ENCODE peak calls at places on chromosomes 3 and 15, in six cellular contexts. K is pancreas; Z is CD8-positive, alpha-beta T cell; I is RWPE1; O is neuronal stem cell; F is tibial nerve. R is an unnamed sample.

GRCh38 chr3:67875338-67875737 is 220.9 kb upstream of the SUCLG2 start:
- DNase-seq in K (no peak), Z (no peak), I (no peak), O (no peak), F (no peak), R (no peak)

GRCh38 chr15:98085003-98085639 is 124.6 kb downstream of the ARRDC4 start:
- DNase-seq in K (no peak), Z (no peak), I (peak), O (peak), F (peak), R (peak)

GRCh38 chr3:133987136-133987535 is 42.6 kb downstream of the SLCO2A1 start:
- DNase-seq in K (no peak), Z (no peak), I (no peak), O (no peak), F (no peak), R (no peak)

GRCh38 chr3:1183320-1184048 is 90.7 kb downstream of the CNTN6 start:
- DNase-seq in K (no peak), Z (no peak), I (peak), O (no peak), F (no peak), R (peak)

GRCh38 chr3:57572096-57572495 is 16.0 kb downstream of the PDE12 start:
- DNase-seq in K (no peak), Z (no peak), I (no peak), O (no peak), F (no peak), R (no peak)

GRCh38 chr3:104575631-104576030 is 791.1 kb upstream of the ALCAM start:
- DNase-seq in K (no peak), Z (no peak), I (no peak), O (no peak), F (no peak), R (no peak)

GRCh38 chr3:52077376-52077775 is 21.0 kb upstream of the DUSP7 start:
- DNase-seq in K (no peak), Z (no peak), I (no peak), O (no peak), F (no peak), R (no peak)

GRCh38 chr3:39601241-39601640 is 133.8 kb downstream of the MOBP start:
- DNase-seq in K (no peak), Z (no peak), I (no peak), O (no peak), F (no peak), R (no peak)

GRCh38 chr3:126718506-126719445 is 14.7 kb downstream of the CHCHD6 start:
- DNase-seq in K (no peak), Z (no peak), I (no peak), O (no peak), F (no peak), R (no peak)

GRCh38 chr3:51519848-51520247 is 18.7 kb upstream of the RAD54L2 start:
- DNase-seq in K (no peak), Z (no peak), I (no peak), O (no peak), F (no peak), R (no peak)

GRCh38 chr3:71688121-71688520 is 37.1 kb downstream of the EIF4E3 start:
- DNase-seq in K (no peak), Z (no peak), I (no peak), O (no peak), F (no peak), R (no peak)

GRCh38 chr15:85480923-85481322 is 100.5 kb downstream of the AKAP13 start:
- DNase-seq in K (no peak), Z (no peak), I (no peak), O (no peak), F (no peak), R (no peak)

GRCh38 chr3:120678331-120678845 is 3.7 kb downstream of the HGD start:
- DNase-seq in K (peak), Z (no peak), I (peak), O (no peak), F (peak), R (peak)

GRCh38 chr15:57463360-57463759 is 87.1 kb downstream of the CGNL1 start:
- DNase-seq in K (no peak), Z (no peak), I (no peak), O (no peak), F (no peak), R (no peak)

GRCh38 chr15:38860682-38861081 is 296.1 kb upstream of the RASGRP1 start:
- DNase-seq in K (no peak), Z (no peak), I (no peak), O (no peak), F (no peak), R (no peak)

GRCh38 chr3:45464336-45464809 is 76.0 kb downstream of the LARS2 start:
- DNase-seq in K (no peak), Z (no peak), I (no peak), O (peak), F (peak), R (no peak)

GRCh38 chr3:135192929-135193328 is 397.9 kb downstream of the EPHB1 start:
- DNase-seq in K (no peak), Z (no peak), I (no peak), O (no peak), F (no peak), R (no peak)

GRCh38 chr15:80049046-80049445 is 10.4 kb upstream of the ZFAND6 start:
- DNase-seq in K (no peak), Z (no peak), I (no peak), O (no peak), F (no peak), R (no peak)

GRCh38 chr3:71201939-71202338 is 381.6 kb downstream of the FOXP1 start:
- DNase-seq in K (no peak), Z (no peak), I (no peak), O (no peak), F (peak), R (peak)

GRCh38 chr3:185200639-185201038 is 47.8 kb upstream of the C3orf70 start:
- DNase-seq in K (no peak), Z (no peak), I (peak), O (no peak), F (no peak), R (peak)

GRCh38 chr3:40124918-40125317 is 184.6 kb upstream of the EIF1B start:
- DNase-seq in K (no peak), Z (no peak), I (no peak), O (no peak), F (no peak), R (no peak)

GRCh38 chr3:23312866-23313265 is 109.7 kb downstream of the UBE2E2 start:
- DNase-seq in K (no peak), Z (no peak), I (no peak), O (no peak), F (no peak), R (no peak)

GRCh38 chr15:39552546-39552945 is 28.3 kb upstream of the THBS1 start:
- DNase-seq in K (no peak), Z (no peak), I (no peak), O (no peak), F (no peak), R (no peak)

GRCh38 chr15:98684441-98684840 is 36.1 kb downstream of the IGF1R start:
- DNase-seq in K (no peak), Z (no peak), I (peak), O (no peak), F (peak), R (peak)

GRCh38 chr15:69805248-69805953 is 292.3 kb downstream of the TLE3 start:
- DNase-seq in K (no peak), Z (no peak), I (peak), O (no peak), F (no peak), R (no peak)

GRCh38 chr3:169769287-169770181 is at the start of gene ACTRT3:
- DNase-seq in K (peak), Z (peak), I (peak), O (peak), F (peak), R (peak)

GRCh38 chr15:71055461-71055860 is 59.8 kb upstream of the THSD4 start:
- DNase-seq in K (no peak), Z (no peak), I (no peak), O (no peak), F (no peak), R (peak)

GRCh38 chr15:40470423-40471104 is at the start of gene CHST14:
- DNase-seq in K (peak), Z (peak), I (peak), O (peak), F (peak), R (peak)

GRCh38 chr3:13062647-13063046 is 10.6 kb downstream of the IQSEC1 start:
- DNase-seq in K (peak), Z (no peak), I (no peak), O (no peak), F (no peak), R (no peak)

GRCh38 chr3:78562318-78562717 is 1205.5 kb downstream of the ROBO1 start:
- DNase-seq in K (no peak), Z (no peak), I (no peak), O (no peak), F (no peak), R (no peak)

GRCh38 chr15:39641187-39641889 is 60.5 kb downstream of the THBS1 start:
- DNase-seq in K (no peak), Z (no peak), I (peak), O (no peak), F (no peak), R (peak)

DNA sequence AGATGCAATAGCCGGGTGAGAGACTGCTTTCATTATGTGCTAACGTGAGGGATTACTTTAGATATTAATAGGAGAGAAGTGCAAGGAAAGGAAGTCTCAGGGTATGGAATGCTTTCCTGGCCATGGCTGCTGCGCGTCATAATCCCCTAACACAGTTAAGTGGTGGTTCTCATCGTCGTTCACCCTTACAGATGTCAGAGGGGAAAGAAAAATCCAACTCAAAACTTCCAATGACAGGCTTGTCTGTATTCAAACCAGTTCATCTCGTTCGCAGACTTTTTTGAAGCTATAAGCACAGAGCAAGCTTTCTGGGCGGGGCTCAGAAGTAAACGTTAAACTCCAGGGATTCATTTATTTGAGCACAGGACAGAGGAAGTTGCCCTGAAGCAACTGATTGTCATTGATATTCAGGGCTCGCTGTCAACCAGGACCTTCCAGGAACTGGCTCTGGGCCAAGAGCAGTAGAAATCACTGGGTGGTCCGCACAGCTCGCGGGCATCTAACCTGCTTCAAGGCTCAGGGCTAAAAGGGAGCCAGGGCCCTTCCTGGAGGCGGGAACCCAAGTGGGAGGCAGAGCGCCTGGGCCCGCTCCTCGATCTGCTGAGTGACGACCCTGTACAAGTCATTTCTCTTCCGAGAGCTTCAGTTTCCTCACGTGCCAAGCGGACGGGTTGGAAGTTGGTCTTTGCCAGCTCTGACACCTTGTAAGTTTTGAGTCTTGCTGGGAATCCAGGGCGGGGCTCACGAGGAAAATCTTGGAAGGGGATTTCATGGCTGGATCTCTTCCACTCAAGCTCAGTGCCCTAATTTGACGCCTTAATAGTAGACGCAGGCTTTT is 1.1 kb upstream of the LPP start:
- DNase-seq in K (peak), Z (no peak), I (peak), O (peak), F (peak), R (peak)
- H3K27ac ChIP-seq in K (peak), Z (peak), I (peak), O (peak), F (peak), R (peak)

GRCh38 chr3:192186508-192186907 is 540.8 kb downstream of the FGF12 start:
- DNase-seq in K (no peak), Z (no peak), I (no peak), O (no peak), F (no peak), R (no peak)
- H3K27ac ChIP-seq in K (no peak), Z (no peak), I (no peak), O (no peak), F (no peak), R (no peak)

GRCh38 chr3:49609815-49610214 is 55.5 kb downstream of the BSN start:
- DNase-seq in K (no peak), Z (no peak), I (no peak), O (no peak), F (no peak), R (no peak)

GRCh38 chr3:49610881-49611280 is 56.6 kb downstream of the BSN start:
- DNase-seq in K (no peak), Z (no peak), I (no peak), O (no peak), F (no peak), R (no peak)

GRCh38 chr3:49607796-49608195 is 53.5 kb downstream of the BSN start:
- DNase-seq in K (no peak), Z (no peak), I (no peak), O (no peak), F (no peak), R (no peak)

GRCh38 chr3:49611291-49611690 is 57.0 kb downstream of the BSN start:
- DNase-seq in K (no peak), Z (no peak), I (no peak), O (no peak), F (no peak), R (no peak)

GRCh38 chr3:49609314-49609713 is 55.0 kb downstream of the BSN start:
- DNase-seq in K (no peak), Z (no peak), I (no peak), O (no peak), F (no peak), R (no peak)
- H3K27ac ChIP-seq in K (no peak), Z (no peak), I (peak), O (no peak), F (no peak), R (no peak)

DNA sequence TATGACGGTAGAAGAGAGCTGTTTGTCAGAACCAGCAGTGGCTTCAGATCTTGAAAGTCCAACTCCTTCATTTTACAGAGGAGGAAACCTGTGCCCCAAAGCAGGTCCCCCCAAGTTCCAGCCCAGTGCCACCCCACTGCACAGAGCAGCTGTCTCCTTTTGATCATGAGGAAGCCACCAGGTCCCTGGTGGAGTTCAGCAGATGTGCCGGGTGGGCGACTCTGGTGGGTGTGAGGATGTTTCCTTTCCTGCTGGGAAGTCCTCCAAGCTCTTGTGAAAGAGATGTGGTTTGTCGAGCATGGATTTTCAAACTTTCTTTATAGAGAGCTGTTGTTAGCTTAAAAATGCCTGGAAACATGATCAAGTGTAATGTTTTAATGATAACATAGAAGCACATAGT is 52.0 kb downstream of the SMAD3 start:
- DNase-seq in K (no peak), Z (no peak), I (no peak), O (no peak), F (peak), R (peak)
- H3K27ac ChIP-seq in K (peak), Z (no peak), I (peak), O (no peak), F (peak), R (peak)